ENCODE peak calls at places on chromosomes 1 and 21, in four cellular contexts. B, M, H and C are unnamed samples. For H3K4me1, the result is how much of the 10 kb centered on the place peaks cover.

GRCh38 chr1:199593475-199593874 is 434.0 kb upstream of the NR5A2 start:
- DNase-seq in B (no peak), M (no peak), H (no peak), C (no peak)

GRCh38 chr1:183932412-183932811 is 105.1 kb downstream of the COLGALT2 start:
- DNase-seq in B (peak), M (peak), H (no peak), C (peak)

GRCh38 chr1:18157968-18158367 is 50.4 kb downstream of the IGSF21 start:
- DNase-seq in B (no peak), M (no peak), H (no peak), C (no peak)

GRCh38 chr1:93816970-93817738 is 61.9 kb downstream of the DNTTIP2 start:
- DNase-seq in B (peak), M (no peak), H (no peak), C (no peak)

GRCh38 chr1:222390181-222390580 is 157.7 kb downstream of the HHIPL2 start:
- DNase-seq in B (peak), M (no peak), H (no peak), C (no peak)

GRCh38 chr1:32742956-32743355 is 40.4 kb upstream of the SYNC start:
- DNase-seq in B (no peak), M (peak), H (no peak), C (no peak)

GRCh38 chr1:201504799-201505504 is 2.0 kb downstream of the CSRP1 start:
- DNase-seq in B (no peak), M (no peak), H (no peak), C (no peak)

GRCh38 chr1:205199090-205199930 is 12.2 kb downstream of the DSTYK start:
- DNase-seq in B (peak), M (no peak), H (no peak), C (no peak)

GRCh38 chr1:44730741-44731512 is at the start of gene RNU5D-1:
- DNase-seq in B (peak), M (peak), H (peak), C (peak)

GRCh38 chr1:63294797-63295594 is 27.4 kb upstream of the FOXD3 start:
- DNase-seq in B (no peak), M (peak), H (no peak), C (no peak)

GRCh38 chr1:41713557-41714327 is 205.0 kb downstream of the HIVEP3 start:
- DNase-seq in B (peak), M (no peak), H (peak), C (no peak)

GRCh38 chr1:111565079-111565478 is 54.5 kb upstream of the RAP1A start:
- DNase-seq in B (peak), M (no peak), H (no peak), C (no peak)

GRCh38 chr1:167483790-167484189 is 34.5 kb downstream of the CD247 start:
- DNase-seq in B (no peak), M (peak), H (no peak), C (no peak)

GRCh38 chr1:156647351-156647750 is 5.4 kb downstream of the BCAN start:
- DNase-seq in B (no peak), M (no peak), H (no peak), C (no peak)

GRCh38 chr1:45883633-45884032 is 80.2 kb downstream of the MAST2 start:
- DNase-seq in B (peak), M (no peak), H (no peak), C (no peak)

GRCh38 chr1:110436635-110437034 is 14.3 kb upstream of the PROK1 start:
- DNase-seq in B (peak), M (no peak), H (no peak), C (peak)

GRCh38 chr1:236451796-236452373 is 57.8 kb downstream of the EDARADD start:
- DNase-seq in B (no peak), M (peak), H (peak), C (peak)

GRCh38 chr1:77900687-77901293 is 12.4 kb downstream of the NEXN start:
- DNase-seq in B (peak), M (peak), H (peak), C (peak)

GRCh38 chr1:2385606-2386280 is 5.6 kb downstream of the MORN1 start:
- DNase-seq in B (no peak), M (peak), H (no peak), C (no peak)

GRCh38 chr1:34787461-34788420 is 5.1 kb upstream of the GJA4 start:
- DNase-seq in B (peak), M (no peak), H (no peak), C (no peak)

GRCh38 chr1:67947114-67947513 is 103.3 kb downstream of the DIRAS3 start:
- DNase-seq in B (no peak), M (no peak), H (no peak), C (no peak)

GRCh38 chr1:179529482-179529881 is 46.3 kb downstream of the NPHS2 start:
- DNase-seq in B (no peak), M (no peak), H (no peak), C (no peak)

GRCh38 chr1:9890224-9890731 is 19.8 kb downstream of the CTNNBIP1 start:
- DNase-seq in B (peak), M (no peak), H (peak), C (peak)

GRCh38 chr21:26849428-26850115 is 4.4 kb upstream of the ADAMTS1 start:
- DNase-seq in B (peak), M (no peak), H (no peak), C (no peak)

GRCh38 chr1:169683661-169684060 is 27.8 kb downstream of the SELL start:
- DNase-seq in B (no peak), M (no peak), H (no peak), C (no peak)
- TF ChIP-seq POLR2A in B (no peak), M (no peak), H (no peak), C (no peak)

DNA sequence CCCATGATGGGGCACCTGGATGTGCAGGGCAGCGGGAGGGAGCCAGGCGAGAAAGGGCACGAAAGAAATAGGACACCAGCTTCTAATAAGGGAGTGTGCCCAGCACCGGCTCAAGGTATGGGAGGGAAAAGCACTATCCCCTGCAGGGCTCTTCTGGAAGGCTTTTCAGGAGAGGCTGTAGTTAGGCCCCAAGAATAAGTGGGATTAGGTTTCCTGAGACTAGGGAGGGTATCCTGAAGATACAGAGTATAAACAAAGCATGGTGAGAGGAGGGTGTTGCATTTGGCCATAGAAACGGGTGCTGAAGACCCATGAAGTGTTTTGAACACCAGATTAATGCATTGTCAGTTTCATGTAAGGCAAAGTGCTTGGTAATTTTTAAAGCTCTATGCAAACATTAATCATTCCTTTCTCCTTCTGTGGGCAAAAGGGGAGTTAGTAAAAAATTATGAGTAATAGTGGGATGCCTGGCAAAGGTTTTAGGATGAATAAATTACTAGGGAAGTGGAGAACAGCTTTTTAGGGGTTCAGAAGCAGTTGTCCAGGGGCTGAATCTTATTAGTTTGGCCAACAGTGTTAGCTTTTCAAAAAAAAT is 74.0 kb downstream of the SYT6 start:
- DNase-seq in B (no peak), M (no peak), H (no peak), C (no peak)
- H3K4me1 ChIP-seq in B (under half), M (under half), H (under half), C (under half)

DNA sequence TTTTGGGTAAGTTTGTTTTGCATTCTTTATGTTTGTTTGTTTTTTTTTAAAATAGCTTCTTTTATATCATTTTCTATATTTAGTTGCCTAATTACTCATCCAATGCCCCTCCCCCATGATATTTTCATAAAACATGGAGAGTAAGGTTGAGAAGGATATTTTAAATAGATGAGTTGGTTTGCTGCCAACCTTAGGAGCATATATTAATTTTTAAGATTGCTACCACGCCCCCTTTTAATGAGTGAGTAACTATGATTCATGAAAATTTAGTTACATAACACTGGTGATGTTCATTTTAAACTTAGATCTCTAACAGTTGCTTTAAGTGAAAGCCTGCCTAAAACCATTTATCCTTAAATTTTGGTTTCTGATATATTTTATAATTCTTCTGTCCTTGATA is 18.7 kb downstream of the TMEM50A start:
- DNase-seq in B (peak), M (no peak), H (no peak), C (no peak)
- H3K27ac ChIP-seq in B (no peak), M (no peak), H (no peak), C (no peak)

GRCh38 chr1:159334797-159335196 is 32.7 kb downstream of the FCER1A start:
- DNase-seq in B (no peak), M (no peak), H (no peak), C (no peak)
- TF ChIP-seq POLR2A in B (no peak), M (no peak), H (no peak), C (no peak)